ENCODE peak calls at places on chromosomes 1 and 21, in four cellular contexts. Z is uterus, O is iPS DF 6.9, N is AG04450. E is an unnamed sample.

GRCh38 chr1:180278791-180279432 is 48.8 kb downstream of the LHX4 start:
- DNase-seq in N (no peak), O (no peak), Z (no peak), E (peak; percentile 27)

GRCh38 chr1:109906160-109906838 is 4.3 kb upstream of the CSF1 start:
- DNase-seq in Z (no peak), O (no peak), N (no peak), E (no peak)

GRCh38 chr1:150596095-150596892 is 16.9 kb upstream of the MCL1 start:
- DNase-seq in N (no peak), Z (no peak), O (no peak), E (no peak)

GRCh38 chr21:33299181-33299752 is 25.5 kb upstream of the IFNAR1 start:
- DNase-seq in O (no peak), Z (no peak), N (no peak), E (no peak)

GRCh38 chr1:169941982-169942830 is 48.5 kb upstream of the SCYL3 start:
- DNase-seq in Z (no peak), N (no peak), O (no peak), E (no peak)

GRCh38 chr21:35138665-35139381 is 89.7 kb upstream of the RUNX1 start:
- DNase-seq in O (no peak), N (peak; percentile 61), Z (no peak), E (no peak)

GRCh38 chr1:36432616-36433015 is 17.6 kb downstream of the OSCP1 start:
- DNase-seq in N (no peak), Z (no peak), O (no peak), E (no peak)

GRCh38 chr1:155978973-155979429 is 654 bp upstream of the ARHGEF2 start:
- DNase-seq in Z (peak; percentile 56), N (no peak), O (no peak), E (no peak)

GRCh38 chr1:156898151-156898550 is 4.6 kb downstream of the PEAR1 start:
- DNase-seq in O (no peak), Z (peak; percentile 47), N (peak; percentile 24), E (peak; percentile 44)

GRCh38 chr1:1629430-1630190 is 2.4 kb upstream of the MMP23B start:
- DNase-seq in Z (no peak), O (no peak), N (no peak), E (peak; percentile 28)

GRCh38 chr1:206529425-206529824 is 22.1 kb downstream of the RASSF5 start:
- DNase-seq in N (no peak), O (no peak), Z (no peak), E (no peak)

GRCh38 chr1:94336991-94337390 is 81.2 kb upstream of the ABCD3 start:
- DNase-seq in Z (no peak), N (no peak), O (no peak), E (no peak)

GRCh38 chr1:29145739-29146437 is 22.2 kb upstream of the TMEM200B start:
- DNase-seq in Z (no peak), N (peak; percentile 49), O (no peak), E (no peak)

GRCh38 chr1:45545553-45546310 is 4.9 kb upstream of the AKR1A1 start:
- DNase-seq in N (no peak), Z (no peak), O (no peak), E (no peak)

GRCh38 chr1:8182034-8182761 is 135.7 kb upstream of the SLC45A1 start:
- DNase-seq in Z (no peak), N (no peak), O (no peak), E (peak; percentile 66)

GRCh38 chr1:57312869-57313268 is 111.0 kb downstream of the DAB1 start:
- DNase-seq in Z (no peak), N (no peak), O (no peak), E (no peak)

GRCh38 chr1:74245168-74245753 is 10.1 kb downstream of the TNNI3K start:
- DNase-seq in O (peak; percentile 35), Z (no peak), N (no peak), E (no peak)

GRCh38 chr1:160538985-160539651 is 16.1 kb upstream of the SLAMF6 start:
- DNase-seq in N (no peak), O (no peak), Z (no peak), E (no peak)

GRCh38 chr21:33025106-33025470 is 647 bp upstream of the OLIG2 start:
- DNase-seq in N (no peak), Z (no peak), O (no peak), E (no peak)

GRCh38 chr1:171292799-171293198 is 21.2 kb upstream of the FMO4 start:
- DNase-seq in Z (no peak), O (no peak), N (no peak), E (no peak)

GRCh38 chr1:21701401-21701800 is 32.2 kb upstream of the RAP1GAP start:
- DNase-seq in Z (no peak), O (no peak), N (no peak), E (no peak)

GRCh38 chr1:75444220-75444619 is 166.7 kb downstream of the SLC44A5 start:
- DNase-seq in N (no peak), Z (no peak), O (no peak), E (no peak)

GRCh38 chr1:27342778-27343638 is 1.2 kb downstream of the SYTL1 start:
- DNase-seq in N (no peak), O (no peak), Z (no peak), E (peak; percentile 65)

GRCh38 chr1:87274851-87275250 is 53.8 kb upstream of the LMO4 start:
- DNase-seq in N (no peak), O (no peak), Z (no peak), E (no peak)

GRCh38 chr1:108089482-108089881 is 110.7 kb downstream of the SLC25A24 start:
- DNase-seq in O (no peak), Z (no peak), N (no peak), E (no peak)

GRCh38 chr1:38489844-38490270 is 369.7 kb downstream of the RRAGC start:
- DNase-seq in O (peak; percentile 97), Z (no peak), N (no peak), E (no peak)

GRCh38 chr1:151146416-151147131 is at the start of gene SEMA6C:
- DNase-seq in Z (peak; percentile 96), O (no peak), N (peak; percentile 68), E (peak; percentile 95)

GRCh38 chr1:237011432-237011831 is 7.2 kb upstream of the MT1HL1 start:
- DNase-seq in Z (no peak), O (no peak), N (no peak), E (no peak)

GRCh38 chr1:233111731-233112130 is 161.3 kb downstream of the NTPCR start:
- DNase-seq in Z (no peak), O (no peak), N (no peak), E (no peak)

GRCh38 chr21:37877888-37878684 is 38.2 kb downstream of the KCNJ6 start:
- DNase-seq in N (no peak), O (no peak), Z (no peak), E (no peak)

GRCh38 chr1:152444045-152444444 is 30.0 kb upstream of the CRNN start:
- DNase-seq in N (no peak), Z (no peak), O (no peak), E (no peak)

GRCh38 chr1:86409416-86410021 is 13.4 kb upstream of the ODF2L start:
- DNase-seq in Z (no peak), O (no peak), N (no peak), E (peak; percentile 81)

GRCh38 chr1:30742963-30743559 is 14.5 kb downstream of the LAPTM5 start:
- DNase-seq in N (no peak), O (no peak), Z (no peak), E (no peak)

GRCh38 chr1:228837817-228838716 is 102.8 kb downstream of the RHOU start:
- DNase-seq in N (peak; percentile 72), O (no peak), Z (peak; percentile 66), E (peak; percentile 80)

GRCh38 chr1:4756851-4757580 is 102.6 kb downstream of the AJAP1 start:
- DNase-seq in O (no peak), N (no peak), Z (no peak), E (no peak)

DNA sequence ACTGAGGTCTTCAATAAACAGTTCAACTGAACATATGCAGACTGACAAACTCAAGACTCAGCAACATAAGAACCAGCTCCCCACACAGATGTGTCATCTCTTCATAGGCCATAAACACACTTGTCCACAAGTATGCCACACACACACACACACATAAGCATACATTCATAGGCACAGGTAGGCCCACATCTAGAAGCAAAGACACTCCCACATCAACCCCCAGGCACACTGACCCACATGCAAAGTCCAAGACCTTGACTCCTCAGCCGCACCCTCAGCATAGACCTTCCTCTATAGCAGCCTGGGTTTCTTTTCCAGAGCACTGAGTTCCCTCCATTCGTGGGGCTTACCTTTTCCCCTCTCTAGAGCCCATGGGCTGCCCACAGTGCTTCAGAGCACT is 1.4 kb downstream of the LAD1 start:
- DNase-seq in O (no peak), Z (no peak), N (no peak), E (no peak)
- H3K4me3 ChIP-seq in O (no peak overlapping the region), Z (no peak overlapping the region), N (no peak overlapping the region), E (no peak overlapping the region)

DNA sequence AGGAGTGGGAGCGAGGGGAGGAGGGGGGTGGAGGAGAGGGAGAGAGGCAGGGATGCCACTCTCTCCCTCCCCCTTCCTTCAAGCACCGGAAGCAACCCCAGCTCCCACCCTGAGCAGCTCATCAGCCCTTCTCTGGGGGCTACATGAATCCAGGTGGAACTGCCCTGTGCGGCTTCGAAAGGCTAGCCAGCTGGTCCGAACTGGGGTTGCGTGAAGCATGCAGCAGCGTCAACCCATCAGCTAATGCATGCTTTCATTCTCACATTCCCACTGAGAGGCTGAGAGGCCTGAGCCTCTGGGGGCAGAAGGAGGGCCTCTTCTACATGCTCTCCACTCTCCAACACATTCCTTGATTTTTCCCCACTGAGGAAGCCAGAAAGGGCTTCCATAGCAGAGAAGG is 5.6 kb downstream of the RXRG start:
- DNase-seq in N (no peak), Z (no peak), O (no peak), E (no peak)
- H3K27ac ChIP-seq in N (no peak overlapping the region), Z (no peak overlapping the region), O (no peak overlapping the region), E (no peak overlapping the region)

DNA sequence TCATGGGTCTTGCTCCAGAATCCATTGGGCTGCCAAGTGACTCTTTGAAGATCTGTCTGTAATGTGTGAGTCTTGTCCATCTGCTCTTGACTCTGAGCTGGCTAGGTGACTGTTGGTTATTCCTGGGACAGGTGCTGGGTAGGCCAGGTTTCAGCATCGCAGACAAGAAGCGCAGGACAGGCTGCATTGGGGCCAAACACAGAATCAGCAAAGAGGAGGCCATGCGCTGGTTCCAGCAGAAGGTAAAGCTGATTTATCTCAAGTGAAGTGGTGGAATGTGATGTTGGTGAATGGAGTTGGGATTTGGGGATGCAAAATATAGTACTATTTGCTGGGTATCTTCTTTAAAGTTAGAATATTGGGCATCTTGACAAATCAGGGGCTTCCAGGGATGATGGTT is 4.1 kb downstream of the RPL11 start:
- DNase-seq in Z (no peak), O (no peak), N (no peak), E (no peak)
- H3K4me3 ChIP-seq in Z (no peak overlapping the region), O (no peak overlapping the region), N (no peak overlapping the region), E (no peak overlapping the region)

DNA sequence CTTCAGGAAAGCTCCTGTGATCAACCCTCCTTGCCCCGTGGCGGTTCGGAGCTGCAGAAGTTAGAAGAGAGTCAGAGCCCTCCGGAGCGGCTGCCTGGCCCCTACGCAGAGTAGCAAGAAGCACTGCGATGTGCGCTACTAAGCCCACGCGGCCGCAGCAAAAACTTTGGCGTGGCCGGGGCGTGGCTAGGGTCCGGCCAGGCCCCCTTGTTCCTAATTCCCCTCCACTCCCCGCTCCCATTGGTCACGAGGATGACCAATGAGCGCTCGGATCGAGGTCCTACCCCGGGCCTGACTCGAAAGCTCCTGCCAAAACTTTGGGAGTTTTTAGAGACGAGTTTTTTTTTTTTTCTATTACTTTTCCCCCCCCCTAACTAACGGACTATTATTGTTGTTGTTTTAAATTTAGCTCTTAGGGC is at the start of gene HLX:
- DNase-seq in N (peak; percentile 79), O (no peak), Z (peak; percentile 84), E (peak; percentile 84)
- H3K27ac ChIP-seq in N (peak within 1 kb of the TSS; percentile 77), O (no peak within 1 kb of the TSS), Z (peak within 1 kb of the TSS; percentile 92), E (peak within 1 kb of the TSS; percentile 89)

E was measured in lung.